ENCODE peak calls at places on chromosomes 5 and 9, in six cellular contexts. A is activated naive CD4-positive, alpha-beta T cell; X is activated CD4-positive, alpha-beta T cell treated with anti-CD3 and anti-CD28 coated beads for 36 hours; P is GM23338; F is mucosa of gallbladder; Z is mesothelial cell of epicardium. K is an unnamed sample.

GRCh38 chr9:116417464-116417863 is 263.9 kb downstream of the PAPPA start:
- DNase-seq in P (no peak), A (no peak), Z (no peak), F (no peak), X (no peak), K (no peak)

GRCh38 chr5:118405650-118406061 is 582.7 kb downstream of the DTWD2 start:
- DNase-seq in F (no peak), X (no peak), Z (no peak), A (no peak), P (no peak), K (no peak)

GRCh38 chr9:76459691-76460635 is 981 bp downstream of the GCNT1 start:
- DNase-seq in P (peak; percentile 78), X (peak; percentile 40), Z (peak; percentile 57), A (no peak), F (peak; percentile 29), K (peak; percentile 27)

GRCh38 chr5:158389786-158390185 is 530.8 kb upstream of the CLINT1 start:
- DNase-seq in A (no peak), F (no peak), Z (no peak), X (no peak), P (no peak), K (no peak)

GRCh38 chr5:3342271-3343100 is 253.1 kb upstream of the IRX1 start:
- DNase-seq in P (no peak), X (no peak), Z (no peak), F (no peak), A (no peak), K (no peak)

GRCh38 chr5:132820162-132820754 is 7.2 kb downstream of the SOWAHA start:
- DNase-seq in X (peak; percentile 96), P (peak; percentile 97), A (peak; percentile 83), F (peak; percentile 94), Z (peak; percentile 93), K (peak; percentile 90)

GRCh38 chr5:168359820-168360460 is 68.5 kb downstream of the WWC1 start:
- DNase-seq in F (no peak), Z (no peak), A (no peak), P (peak; percentile 47), X (no peak), K (no peak)

GRCh38 chr5:93053825-93054224 is 527.2 kb downstream of the NR2F1-AS1 start:
- DNase-seq in A (no peak), Z (no peak), P (no peak), X (no peak), F (no peak), K (no peak)

GRCh38 chr5:1282139-1282992 is 12.5 kb downstream of the TERT start:
- DNase-seq in A (no peak), X (no peak), Z (no peak), P (no peak), F (no peak), K (no peak)

GRCh38 chr9:130196643-130197042 is 24.4 kb downstream of the NCS1 start:
- DNase-seq in A (no peak), F (no peak), X (no peak), Z (no peak), P (no peak), K (no peak)

GRCh38 chr9:1007312-1007711 is 30.9 kb downstream of the DMRT3 start:
- DNase-seq in Z (no peak), P (no peak), F (no peak), X (no peak), A (no peak), K (no peak)